ENCODE peak calls at places on chromosome X, in nine cellular contexts. K is iPS DF 6.9; Y is ascending aorta; Z is psoas muscle; L is aorta; D is thoracic aorta; S is colonic mucosa; P is CD8-positive, alpha-beta memory T cell; F is tibial artery. R is an unnamed sample.

GRCh38 chrX:43702660-43703059 is 46.6 kb downstream of the MAOA start:
- DNase-seq in K (no peak), Y (no peak), Z (no peak), L (no peak), D (no peak), S (no peak), P (no peak), F (no peak), R (no peak)

GRCh38 chrX:17878028-17878670 is 17.1 kb upstream of the RAI2 start:
- DNase-seq in K (no peak), Y (no peak), Z (no peak), L (no peak), D (no peak), S (no peak), P (no peak), F (no peak), R (no peak)

GRCh38 chrX:96611619-96612362 is 72.9 kb upstream of the DIAPH2 start:
- DNase-seq in K (no peak), Y (no peak), Z (no peak), L (no peak), D (no peak), S (no peak), P (no peak), F (no peak), R (no peak)

GRCh38 chrX:129523076-129524055 is at the start of gene SMARCA1:
- DNase-seq in K (no peak), Y (no peak), Z (peak; percentile 25), L (peak; percentile 66), D (no peak), S (peak; percentile 24), P (no peak), F (peak; percentile 63), R (no peak)

GRCh38 chrX:21798677-21799219 is 40.7 kb upstream of the MBTPS2 start:
- DNase-seq in K (no peak), Y (no peak), Z (no peak), L (no peak), D (no peak), S (no peak), P (no peak), F (no peak), R (no peak)

GRCh38 chrX:48956728-48957414 is 536 bp downstream of the OTUD5 start:
- DNase-seq in K (no peak), Y (no peak), Z (peak; percentile 30), L (peak; percentile 56), D (no peak), S (peak; percentile 31), P (peak; percentile 58), F (peak; percentile 68), R (peak; percentile 30)

GRCh38 chrX:69906447-69906846 is 143.3 kb downstream of the AWAT2 start:
- DNase-seq in K (no peak), Y (no peak), Z (no peak), L (no peak), D (no peak), S (no peak), P (no peak), F (no peak), R (no peak)

GRCh38 chrX:111445485-111445884 is 33.5 kb upstream of the DCX start:
- DNase-seq in K (no peak), Y (no peak), Z (no peak), L (no peak), D (no peak), S (no peak), P (peak; percentile 5), F (no peak), R (no peak)

GRCh38 chrX:139890991-139891700 is 41.7 kb downstream of the ATP11C start:
- DNase-seq in K (no peak), Y (no peak), Z (no peak), L (no peak), D (no peak), S (no peak), P (no peak), F (no peak), R (no peak)

GRCh38 chrX:47960400-47960799 is 43.4 kb downstream of the ZNF182 start:
- DNase-seq in K (no peak), Y (no peak), Z (no peak), L (no peak), D (no peak), S (no peak), P (no peak), F (no peak), R (no peak)

GRCh38 chrX:133307637-133308485 is 89.7 kb upstream of the TFDP3 start:
- DNase-seq in K (no peak), Y (no peak), Z (peak; percentile 19), L (peak; percentile 53), D (no peak), S (no peak), P (no peak), F (no peak), R (no peak)

GRCh38 chrX:115561605-115562491 is 874 bp downstream of the PLS3 start:
- DNase-seq in K (no peak), Y (no peak), Z (peak; percentile 55), L (peak; percentile 57), D (no peak), S (peak; percentile 29), P (no peak), F (peak; percentile 82), R (peak; percentile 21)

GRCh38 chrX:20523626-20524312 is 257.1 kb upstream of the RPS6KA3 start:
- DNase-seq in K (no peak), Y (no peak), Z (no peak), L (no peak), D (no peak), S (no peak), P (peak; percentile 15), F (no peak), R (no peak)

DNA sequence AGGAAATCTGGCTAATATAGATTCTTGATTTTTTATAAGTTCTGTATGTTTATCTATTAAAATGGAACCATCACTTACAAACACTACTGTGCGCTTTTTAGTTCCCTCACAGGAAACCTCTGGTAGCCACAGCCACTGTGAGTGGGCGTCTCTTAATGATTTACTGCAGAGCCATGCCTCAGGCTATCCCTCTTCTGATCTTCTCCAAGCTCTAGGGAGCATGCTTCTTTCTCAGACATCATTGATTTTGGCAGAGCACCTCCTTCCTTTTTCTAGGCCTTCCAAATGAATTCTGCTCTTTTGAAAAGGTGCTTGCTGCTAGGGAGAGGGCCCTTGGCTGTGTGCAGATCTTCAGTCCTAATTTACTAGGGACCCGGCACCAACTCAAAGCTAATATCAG is 61.1 kb upstream of the STS start:
- DNase-seq in K (no peak), Y (no peak), Z (no peak), L (no peak), D (no peak), S (no peak), P (no peak), F (no peak), R (no peak)
- H3K27ac ChIP-seq in K (no peak overlapping the region), Y (no peak overlapping the region), Z (no peak overlapping the region), L (no peak overlapping the region), D (no peak overlapping the region), S (no peak overlapping the region), P (no peak overlapping the region), F (no peak overlapping the region), R (no peak overlapping the region)

DNA sequence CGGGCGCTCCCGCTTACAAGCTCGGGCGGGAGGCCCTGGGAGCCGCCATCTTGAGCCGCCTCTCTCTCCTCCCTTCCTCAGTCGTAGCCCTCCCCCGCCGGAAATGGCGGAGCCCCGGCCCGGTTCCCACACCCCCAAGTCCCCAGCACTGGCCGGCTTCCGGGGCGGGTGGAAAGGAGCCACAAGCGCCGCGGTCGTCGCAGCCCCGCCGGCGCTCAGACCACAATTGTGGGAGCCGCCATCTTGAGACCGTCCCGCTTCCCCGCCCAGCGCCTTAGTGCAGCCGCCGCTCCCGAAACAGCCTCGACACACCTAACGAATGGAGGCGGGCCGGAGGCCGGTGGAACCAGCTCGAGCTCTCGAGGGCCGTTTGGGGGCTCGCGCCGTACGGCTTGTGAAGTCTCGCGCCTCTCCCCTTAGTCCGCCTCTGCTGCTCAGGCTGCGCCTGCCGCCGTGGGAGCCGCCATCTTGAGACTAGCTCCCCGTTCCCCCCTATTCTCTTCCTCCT is 440 bp downstream of the HCFC1 start:
- DNase-seq in K (no peak), Y (peak; percentile 77), Z (peak; percentile 93), L (peak; percentile 97), D (peak; percentile 30), S (peak; percentile 95), P (peak; percentile 93), F (peak; percentile 94), R (peak; percentile 82)
- H3K4me3 ChIP-seq in K (peak overlapping the region; percentile 100), Y (peak overlapping the region; percentile 91), Z (peak overlapping the region; percentile 80), L (peak overlapping the region; percentile 77), D (peak overlapping the region; percentile 87), S (peak overlapping the region; percentile 48), P (peak overlapping the region; percentile 93), F (peak overlapping the region; percentile 88), R (peak overlapping the region; percentile 97)

GRCh38 chrX:12360991-12361598 is 222.8 kb downstream of the FRMPD4 start:
- DNase-seq in K (no peak), Y (no peak), Z (no peak), L (no peak), D (no peak), S (no peak), P (no peak), F (no peak), R (no peak)
- H3K27me3 ChIP-seq in K (no peaks in the 10 kb centered on the region), Y (no peaks in the 10 kb centered on the region), Z (no peaks in the 10 kb centered on the region), L (no peaks in the 10 kb centered on the region), D (no peaks in the 10 kb centered on the region), S (no peaks in the 10 kb centered on the region), P (no peaks in the 10 kb centered on the region), F (no peaks in the 10 kb centered on the region), R (no peaks in the 10 kb centered on the region)

GRCh38 chrX:13791145-13791544 is 25.7 kb downstream of the GPM6B start:
- DNase-seq in K (no peak), Y (no peak), Z (no peak), L (no peak), D (no peak), S (no peak), P (no peak), F (no peak), R (no peak)

GRCh38 chrX:13794417-13794816 is 22.5 kb downstream of the GPM6B start:
- DNase-seq in K (no peak), Y (no peak), Z (no peak), L (no peak), D (no peak), S (no peak), P (no peak), F (no peak), R (no peak)

GRCh38 chrX:13790206-13791131 is 26.4 kb downstream of the GPM6B start:
- DNase-seq in K (no peak), Y (no peak), Z (no peak), L (no peak), D (no peak), S (no peak), P (no peak), F (no peak), R (no peak)

GRCh38 chrX:13793897-13794296 is 23.0 kb downstream of the GPM6B start:
- DNase-seq in K (no peak), Y (no peak), Z (no peak), L (no peak), D (no peak), S (no peak), P (no peak), F (no peak), R (no peak)

GRCh38 chrX:13791559-13791958 is 25.3 kb downstream of the GPM6B start:
- DNase-seq in K (no peak), Y (no peak), Z (no peak), L (no peak), D (no peak), S (no peak), P (no peak), F (no peak), R (no peak)
- H3K27ac ChIP-seq in K (no peak overlapping the region), Y (no peak overlapping the region), Z (no peak overlapping the region), L (no peak overlapping the region), D (peak overlapping the region; percentile 55), S (no peak overlapping the region), P (no peak overlapping the region), F (peak overlapping the region; percentile 80), R (no peak overlapping the region)

R was measured in naive thymus-derived CD4-positive, alpha-beta T cell.